ENCODE peak calls at places on chromosomes 6 and 20, in five cellular contexts. One of them, this sample, is unnamed.

GRCh38 chr6:43269273-43270007 is 26.2 kb downstream of the TTBK1 start:
- DNase-seq in body of pancreas: peak; percentile 67
- DNase-seq in foreskin keratinocyte: no peak
- DNase-seq in esophagus squamous epithelium: no peak
- DNase-seq in psoas muscle: peak; percentile 41
- DNase-seq in this sample: no peak

GRCh38 chr6:121857551-121857950 is 422.1 kb downstream of the GJA1 start:
- DNase-seq in body of pancreas: peak; percentile 13
- DNase-seq in foreskin keratinocyte: no peak
- DNase-seq in esophagus squamous epithelium: no peak
- DNase-seq in psoas muscle: no peak
- DNase-seq in this sample: no peak

GRCh38 chr20:7841967-7842301 is 98.3 kb downstream of the HAO1 start:
- DNase-seq in body of pancreas: no peak
- DNase-seq in foreskin keratinocyte: peak; percentile 82
- DNase-seq in esophagus squamous epithelium: no peak
- DNase-seq in psoas muscle: peak; percentile 63
- DNase-seq in this sample: peak; percentile 48

GRCh38 chr6:140208286-140208685 is 833.8 kb upstream of the CITED2 start:
- DNase-seq in body of pancreas: no peak
- DNase-seq in foreskin keratinocyte: no peak
- DNase-seq in esophagus squamous epithelium: no peak
- DNase-seq in psoas muscle: no peak
- DNase-seq in this sample: no peak

GRCh38 chr6:168584251-168584650 is 143.3 kb downstream of the SMOC2 start:
- DNase-seq in body of pancreas: no peak
- DNase-seq in foreskin keratinocyte: no peak
- DNase-seq in esophagus squamous epithelium: no peak
- DNase-seq in psoas muscle: no peak
- DNase-seq in this sample: no peak

GRCh38 chr6:1200706-1201105 is 111.2 kb upstream of the FOXQ1 start:
- DNase-seq in body of pancreas: no peak
- DNase-seq in foreskin keratinocyte: no peak
- DNase-seq in esophagus squamous epithelium: no peak
- DNase-seq in psoas muscle: no peak
- DNase-seq in this sample: no peak

GRCh38 chr6:149862901-149863595 is 1.1 kb downstream of the LRP11 start:
- DNase-seq in body of pancreas: peak; percentile 86
- DNase-seq in foreskin keratinocyte: peak; percentile 44
- DNase-seq in esophagus squamous epithelium: no peak
- DNase-seq in psoas muscle: peak; percentile 85
- DNase-seq in this sample: peak; percentile 59

GRCh38 chr6:158026054-158026900 is 44.6 kb downstream of the SYNJ2 start:
- DNase-seq in body of pancreas: peak; percentile 84
- DNase-seq in foreskin keratinocyte: peak; percentile 65
- DNase-seq in esophagus squamous epithelium: peak; percentile 23
- DNase-seq in psoas muscle: peak; percentile 88
- DNase-seq in this sample: no peak

GRCh38 chr6:10725046-10725445 is 2.2 kb downstream of the TMEM14C start:
- DNase-seq in body of pancreas: no peak
- DNase-seq in foreskin keratinocyte: no peak
- DNase-seq in esophagus squamous epithelium: no peak
- DNase-seq in psoas muscle: no peak
- DNase-seq in this sample: no peak

GRCh38 chr6:21748343-21749063 is 155.0 kb downstream of the SOX4 start:
- DNase-seq in body of pancreas: no peak
- DNase-seq in foreskin keratinocyte: no peak
- DNase-seq in esophagus squamous epithelium: no peak
- DNase-seq in psoas muscle: no peak
- DNase-seq in this sample: no peak

GRCh38 chr6:75431379-75431778 is 62.2 kb downstream of the FILIP1 start:
- DNase-seq in body of pancreas: no peak
- DNase-seq in foreskin keratinocyte: no peak
- DNase-seq in esophagus squamous epithelium: no peak
- DNase-seq in psoas muscle: peak; percentile 69
- DNase-seq in this sample: no peak

GRCh38 chr6:322940-323729 is 30.8 kb downstream of the DUSP22 start:
- DNase-seq in body of pancreas: no peak
- DNase-seq in foreskin keratinocyte: no peak
- DNase-seq in esophagus squamous epithelium: no peak
- DNase-seq in psoas muscle: no peak
- DNase-seq in this sample: no peak

GRCh38 chr20:47950103-47950502 is 164.8 kb upstream of the SULF2 start:
- DNase-seq in body of pancreas: peak; percentile 36
- DNase-seq in foreskin keratinocyte: no peak
- DNase-seq in esophagus squamous epithelium: no peak
- DNase-seq in psoas muscle: no peak
- DNase-seq in this sample: no peak

GRCh38 chr6:32692019-32692418 is 25.6 kb upstream of the HLA-DQB1 start:
- DNase-seq in body of pancreas: no peak
- DNase-seq in foreskin keratinocyte: no peak
- DNase-seq in esophagus squamous epithelium: no peak
- DNase-seq in psoas muscle: no peak
- DNase-seq in this sample: no peak

GRCh38 chr6:111763381-111763780 is 109.9 kb downstream of the FYN start:
- DNase-seq in body of pancreas: no peak
- DNase-seq in foreskin keratinocyte: no peak
- DNase-seq in esophagus squamous epithelium: no peak
- DNase-seq in psoas muscle: no peak
- DNase-seq in this sample: no peak

GRCh38 chr6:33313105-33313708 is 671 bp downstream of the TAPBP start:
- DNase-seq in body of pancreas: peak; percentile 49
- DNase-seq in foreskin keratinocyte: no peak
- DNase-seq in esophagus squamous epithelium: no peak
- DNase-seq in psoas muscle: peak; percentile 65
- DNase-seq in this sample: no peak

GRCh38 chr20:37395921-37396519 is 50.1 kb downstream of the SRC start:
- DNase-seq in body of pancreas: no peak
- DNase-seq in foreskin keratinocyte: no peak
- DNase-seq in esophagus squamous epithelium: no peak
- DNase-seq in psoas muscle: no peak
- DNase-seq in this sample: no peak
- H3K27ac ChIP-seq in body of pancreas: no peak overlapping the region
- H3K27ac ChIP-seq in foreskin keratinocyte: no peak overlapping the region
- H3K27ac ChIP-seq in esophagus squamous epithelium: no peak overlapping the region
- H3K27ac ChIP-seq in psoas muscle: no peak overlapping the region
- H3K27ac ChIP-seq in this sample: no peak overlapping the region

GRCh38 chr6:166999145-166999844 is at the start of gene CEP43:
- DNase-seq in body of pancreas: peak; percentile 96
- DNase-seq in foreskin keratinocyte: peak; percentile 74
- DNase-seq in esophagus squamous epithelium: peak; percentile 73
- DNase-seq in psoas muscle: peak; percentile 97
- DNase-seq in this sample: peak; percentile 91

GRCh38 chr6:166997348-166997747 is 1.8 kb upstream of the CEP43 start:
- DNase-seq in body of pancreas: no peak
- DNase-seq in foreskin keratinocyte: no peak
- DNase-seq in esophagus squamous epithelium: no peak
- DNase-seq in psoas muscle: no peak
- DNase-seq in this sample: no peak

GRCh38 chr6:166998256-166999144 is 697 bp upstream of the CEP43 start:
- DNase-seq in body of pancreas: peak; percentile 20
- DNase-seq in foreskin keratinocyte: peak; percentile 3
- DNase-seq in esophagus squamous epithelium: no peak
- DNase-seq in psoas muscle: peak; percentile 55
- DNase-seq in this sample: no peak

GRCh38 chr6:166996406-166996805 is 2.8 kb upstream of the CEP43 start:
- DNase-seq in body of pancreas: no peak
- DNase-seq in foreskin keratinocyte: peak; percentile 6
- DNase-seq in esophagus squamous epithelium: no peak
- DNase-seq in psoas muscle: no peak
- DNase-seq in this sample: no peak

GRCh38 chr6:166997768-166998255 is 1.4 kb upstream of the CEP43 start:
- DNase-seq in body of pancreas: peak; percentile 69
- DNase-seq in foreskin keratinocyte: peak; percentile 68
- DNase-seq in esophagus squamous epithelium: peak; percentile 3
- DNase-seq in psoas muscle: peak; percentile 60
- DNase-seq in this sample: no peak
- H3K27ac ChIP-seq in body of pancreas: no peak overlapping the region
- H3K27ac ChIP-seq in foreskin keratinocyte: no peak overlapping the region
- H3K27ac ChIP-seq in esophagus squamous epithelium: peak overlapping the region; percentile 86
- H3K27ac ChIP-seq in psoas muscle: peak overlapping the region; percentile 62
- H3K27ac ChIP-seq in this sample: no peak overlapping the region

GRCh38 chr20:32829291-32830005 is 9.7 kb downstream of the MAPRE1 start:
- DNase-seq in body of pancreas: no peak
- DNase-seq in foreskin keratinocyte: no peak
- DNase-seq in esophagus squamous epithelium: no peak
- DNase-seq in psoas muscle: no peak
- DNase-seq in this sample: no peak

GRCh38 chr20:32831982-32832381 is 12.2 kb downstream of the MAPRE1 start:
- DNase-seq in body of pancreas: no peak
- DNase-seq in foreskin keratinocyte: no peak
- DNase-seq in esophagus squamous epithelium: no peak
- DNase-seq in psoas muscle: no peak
- DNase-seq in this sample: no peak

GRCh38 chr20:32823737-32824588 is 4.2 kb downstream of the MAPRE1 start:
- DNase-seq in body of pancreas: no peak
- DNase-seq in foreskin keratinocyte: no peak
- DNase-seq in esophagus squamous epithelium: no peak
- DNase-seq in psoas muscle: no peak
- DNase-seq in this sample: no peak

GRCh38 chr20:32830437-32830836 is 10.7 kb downstream of the MAPRE1 start:
- DNase-seq in body of pancreas: peak; percentile 31
- DNase-seq in foreskin keratinocyte: no peak
- DNase-seq in esophagus squamous epithelium: no peak
- DNase-seq in psoas muscle: no peak
- DNase-seq in this sample: no peak

DNA sequence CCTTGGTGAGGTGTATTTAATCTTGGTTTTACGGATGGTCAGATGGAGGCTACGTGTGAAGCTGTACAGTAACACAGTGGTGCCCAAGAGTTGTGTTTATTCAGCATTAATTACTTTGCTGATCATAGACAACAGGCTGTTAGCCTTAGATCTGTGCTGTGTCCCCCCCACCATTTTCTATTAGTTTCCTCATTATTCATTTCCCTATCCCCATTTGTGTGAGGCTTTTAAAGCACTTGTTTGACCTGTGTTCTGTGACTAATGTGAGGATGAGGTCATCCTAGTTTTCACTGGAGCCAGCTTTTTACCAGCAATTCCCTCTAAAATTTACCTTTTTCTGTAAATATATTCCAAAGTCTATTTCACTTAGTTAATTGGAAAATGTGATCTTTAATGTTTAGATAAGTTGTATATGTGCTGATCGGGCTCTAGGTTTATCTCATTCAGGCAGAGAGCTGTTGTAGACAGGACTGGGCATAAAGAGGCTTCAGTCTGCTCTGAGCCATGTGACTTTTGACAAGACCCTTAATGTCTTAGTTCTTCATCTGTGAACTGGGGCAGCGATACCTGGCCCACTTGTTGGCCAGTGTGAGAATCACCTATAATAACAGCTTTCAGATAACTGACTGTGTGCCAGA is 8.4 kb downstream of the MAPRE1 start:
- DNase-seq in body of pancreas: no peak
- DNase-seq in foreskin keratinocyte: no peak
- DNase-seq in esophagus squamous epithelium: no peak
- DNase-seq in psoas muscle: no peak
- DNase-seq in this sample: no peak
- H3K27ac ChIP-seq in body of pancreas: peak overlapping the region; percentile 57
- H3K27ac ChIP-seq in foreskin keratinocyte: no peak overlapping the region
- H3K27ac ChIP-seq in esophagus squamous epithelium: no peak overlapping the region
- H3K27ac ChIP-seq in psoas muscle: no peak overlapping the region
- H3K27ac ChIP-seq in this sample: no peak overlapping the region

GRCh38 chr20:50242863-50243609 is 52.4 kb downstream of the CEBPB start:
- DNase-seq in body of pancreas: peak; percentile 80
- DNase-seq in foreskin keratinocyte: peak; percentile 24
- DNase-seq in esophagus squamous epithelium: no peak
- DNase-seq in psoas muscle: peak; percentile 48
- DNase-seq in this sample: peak; percentile 47
- H3K27ac ChIP-seq in body of pancreas: peak overlapping the region; percentile 83
- H3K27ac ChIP-seq in foreskin keratinocyte: no peak overlapping the region
- H3K27ac ChIP-seq in esophagus squamous epithelium: peak overlapping the region; percentile 28
- H3K27ac ChIP-seq in psoas muscle: no peak overlapping the region
- H3K27ac ChIP-seq in this sample: peak overlapping the region; percentile 62

DNA sequence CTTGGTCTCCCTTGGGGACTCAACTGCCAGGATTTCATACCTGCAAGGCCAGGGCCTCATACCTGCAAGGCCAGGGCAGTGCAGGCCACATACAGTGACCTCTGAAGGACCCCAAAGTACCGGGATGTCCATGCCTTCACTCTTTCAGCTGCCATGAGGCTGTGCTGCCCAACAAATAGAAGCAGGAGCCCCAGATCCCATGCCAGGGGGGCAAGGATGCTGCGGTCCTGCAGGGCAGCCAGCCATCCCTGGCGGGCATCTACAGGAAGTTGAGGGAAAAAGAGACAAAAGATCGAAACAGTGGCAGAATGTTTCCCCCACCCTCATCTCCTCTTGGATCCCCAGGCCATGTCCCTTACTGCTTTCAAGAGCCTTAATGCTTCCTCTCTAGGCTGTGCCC is 799 bp downstream of the NRM start:
- DNase-seq in body of pancreas: no peak
- DNase-seq in foreskin keratinocyte: no peak
- DNase-seq in esophagus squamous epithelium: no peak
- DNase-seq in psoas muscle: no peak
- DNase-seq in this sample: no peak
- H3K27ac ChIP-seq in body of pancreas: peak overlapping the region; percentile 95
- H3K27ac ChIP-seq in foreskin keratinocyte: peak overlapping the region; percentile 72
- H3K27ac ChIP-seq in esophagus squamous epithelium: peak overlapping the region; percentile 74
- H3K27ac ChIP-seq in psoas muscle: peak overlapping the region; percentile 91
- H3K27ac ChIP-seq in this sample: peak overlapping the region; percentile 90

This sample was measured in caudate nucleus.